ENCODE peak calls at places on chromosomes 5 and 9, in five cellular contexts. T, B, X, Q and W are unnamed samples.

GRCh38 chr9:129242971-129243561 is 65.0 kb upstream of the IER5L start:
- DNase-seq in T (peak), B (no peak), X (no peak), Q (no peak), W (no peak)

GRCh38 chr5:133830281-133830680 is 138.1 kb downstream of the C5orf15 start:
- DNase-seq in T (no peak), B (no peak), X (no peak), Q (no peak), W (no peak)

GRCh38 chr9:137545123-137545522 is 5.1 kb downstream of the PNPLA7 start:
- DNase-seq in T (peak), B (no peak), X (no peak), Q (no peak), W (no peak)

GRCh38 chr5:158013303-158013702 is 154.4 kb upstream of the CLINT1 start:
- DNase-seq in T (no peak), B (no peak), X (no peak), Q (no peak), W (no peak)

GRCh38 chr9:34507966-34508365 is 14.8 kb downstream of the ENHO start:
- DNase-seq in T (peak), B (no peak), X (no peak), Q (no peak), W (no peak)

GRCh38 chr5:111829701-111830100 is 72.7 kb upstream of the NREP start:
- DNase-seq in T (no peak), B (peak), X (no peak), Q (no peak), W (no peak)

GRCh38 chr5:136811551-136811950 is 446.2 kb upstream of the TRPC7 start:
- DNase-seq in T (no peak), B (peak), X (no peak), Q (no peak), W (no peak)

GRCh38 chr5:816176-816575 is 31.6 kb upstream of the ZDHHC11B start:
- DNase-seq in T (no peak), B (no peak), X (no peak), Q (no peak), W (no peak)

GRCh38 chr5:67730917-67731474 is 484.6 kb upstream of the PIK3R1 start:
- DNase-seq in T (no peak), B (no peak), X (no peak), Q (no peak), W (no peak)

GRCh38 chr9:77421506-77422265 is 226.4 kb downstream of the GNA14 start:
- DNase-seq in T (no peak), B (no peak), X (no peak), Q (no peak), W (no peak)

GRCh38 chr5:144191998-144192397 is 21.3 kb downstream of the KCTD16 start:
- DNase-seq in T (no peak), B (peak), X (no peak), Q (peak), W (no peak)

GRCh38 chr9:114250235-114250568 is 72.7 kb upstream of the ORM1 start:
- DNase-seq in T (peak), B (no peak), X (peak), Q (no peak), W (no peak)

GRCh38 chr9:8365466-8366160 is 566.0 kb upstream of the DMAC1 start:
- DNase-seq in T (no peak), B (no peak), X (no peak), Q (no peak), W (no peak)

GRCh38 chr5:179190851-179191505 is 130.8 kb downstream of the ZNF354C start:
- DNase-seq in T (peak), B (no peak), X (no peak), Q (no peak), W (no peak)

GRCh38 chr9:88537743-88538055 is 2.7 kb downstream of the NXNL2 start:
- DNase-seq in T (peak), B (peak), X (peak), Q (no peak), W (no peak)

GRCh38 chr9:134687556-134687955 is 46.0 kb downstream of the COL5A1 start:
- DNase-seq in T (peak), B (no peak), X (no peak), Q (no peak), W (no peak)

GRCh38 chr5:146680846-146681585 is 165.0 kb upstream of the GPR151 start:
- DNase-seq in T (no peak), B (no peak), X (no peak), Q (no peak), W (no peak)

GRCh38 chr5:95382843-95383242 is 8.3 kb upstream of the FAM81B start:
- DNase-seq in T (no peak), B (no peak), X (no peak), Q (no peak), W (no peak)

GRCh38 chr5:53113947-53114346 is 4.4 kb upstream of the MOCS2 start:
- DNase-seq in T (no peak), B (no peak), X (no peak), Q (no peak), W (no peak)

GRCh38 chr5:172775326-172776234 is 4.6 kb upstream of the DUSP1 start:
- DNase-seq in T (peak), B (peak), X (no peak), Q (no peak), W (no peak)

GRCh38 chr9:19720374-19720773 is 68.5 kb downstream of the SLC24A2 start:
- DNase-seq in T (no peak), B (peak), X (no peak), Q (no peak), W (no peak)

GRCh38 chr5:53478411-53479044 is 1.9 kb upstream of the FST start:
- DNase-seq in T (no peak), B (peak), X (no peak), Q (peak), W (peak)

GRCh38 chr9:121754655-121755436 is 103.4 kb downstream of the DAB2IP start:
- DNase-seq in T (no peak), B (no peak), X (no peak), Q (no peak), W (no peak)

GRCh38 chr5:169103586-169104174 is 197.3 kb downstream of the SLIT3 start:
- DNase-seq in T (no peak), B (no peak), X (no peak), Q (no peak), W (no peak)

GRCh38 chr9:73805111-73805510 is 653.4 kb downstream of the ANXA1 start:
- DNase-seq in T (no peak), B (no peak), X (no peak), Q (no peak), W (no peak)

GRCh38 chr5:135859656-135860055 is 25.2 kb downstream of the SLC25A48 start:
- DNase-seq in T (no peak), B (no peak), X (no peak), Q (no peak), W (no peak)

GRCh38 chr5:32312682-32313523 is at the start of gene MTMR12:
- DNase-seq in T (peak), B (peak), X (peak), Q (peak), W (peak)

GRCh38 chr5:9156282-9156681 is 389.6 kb downstream of the SEMA5A start:
- DNase-seq in T (no peak), B (peak), X (no peak), Q (peak), W (no peak)
- TF ChIP-seq CTCF in T (no peak), B (peak), X (no peak), Q (peak), W (peak)

GRCh38 chr5:93251347-93251746 is 329.7 kb downstream of the NR2F1-AS1 start:
- DNase-seq in T (no peak), B (peak), X (no peak), Q (no peak), W (no peak)

GRCh38 chr5:93247126-93247525 is 333.9 kb downstream of the NR2F1-AS1 start:
- DNase-seq in T (no peak), B (no peak), X (no peak), Q (no peak), W (no peak)

GRCh38 chr5:93249651-93250289 is 331.2 kb downstream of the NR2F1-AS1 start:
- DNase-seq in T (no peak), B (peak), X (no peak), Q (no peak), W (no peak)

GRCh38 chr5:93250431-93250830 is 330.6 kb downstream of the NR2F1-AS1 start:
- DNase-seq in T (no peak), B (no peak), X (no peak), Q (no peak), W (no peak)

DNA sequence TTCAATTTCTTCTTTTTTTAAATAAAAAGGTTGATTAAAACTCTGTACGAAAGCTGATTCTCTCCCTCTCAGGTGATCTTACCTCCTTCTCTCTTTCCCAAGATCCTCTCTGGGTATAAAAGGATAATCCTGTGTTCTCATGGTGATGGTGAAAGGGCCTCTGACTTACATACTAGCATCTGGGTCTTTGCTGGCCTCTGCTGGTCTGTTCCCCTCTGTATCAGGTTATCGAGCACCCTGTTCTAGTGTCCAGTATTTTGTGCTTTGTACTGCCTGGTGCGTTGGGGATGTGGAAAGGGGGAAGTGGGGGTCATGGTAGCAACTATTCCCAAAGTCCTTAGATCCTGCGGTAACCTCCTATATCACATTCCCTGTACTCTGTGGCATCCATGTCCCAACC is 328.9 kb downstream of the NR2F1-AS1 start:
- DNase-seq in T (no peak), B (no peak), X (no peak), Q (no peak), W (no peak)
- TF ChIP-seq CTCF in T (no peak), B (peak), X (no peak), Q (no peak), W (no peak)

GRCh38 chr5:88833371-88834107 is 49.4 kb downstream of the MEF2C start:
- DNase-seq in T (peak), B (no peak), X (peak), Q (no peak), W (no peak)
- TF ChIP-seq CTCF in T (no peak), B (no peak), X (no peak), Q (no peak), W (no peak)

DNA sequence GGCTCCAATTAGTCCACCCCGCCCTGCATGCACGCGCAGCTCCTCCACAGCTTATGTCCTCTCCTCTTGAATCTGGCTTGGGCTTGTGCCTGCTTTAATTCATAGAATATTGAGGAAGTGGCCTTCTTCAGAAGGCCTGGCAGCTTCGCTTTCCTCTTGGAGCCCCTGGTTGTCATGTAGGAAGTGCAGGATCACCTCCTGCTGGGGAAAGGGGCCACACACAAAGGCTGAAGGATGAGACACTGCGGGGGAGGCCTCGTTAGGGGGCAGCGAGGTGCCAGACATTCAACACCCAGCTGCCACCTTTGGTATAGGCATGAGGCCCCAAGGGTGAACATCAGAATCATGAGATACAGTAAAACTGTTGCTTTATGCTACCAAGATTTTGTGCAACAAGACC is 2.7 kb upstream of the CNOT6 start:
- DNase-seq in T (no peak), B (no peak), X (no peak), Q (no peak), W (no peak)
- TF ChIP-seq CTCF in T (no peak), B (no peak), X (no peak), Q (no peak), W (no peak)

GRCh38 chr9:98215821-98216220 is 23.4 kb upstream of the CORO2A start:
- DNase-seq in T (no peak), B (peak), X (no peak), Q (no peak), W (no peak)
- TF ChIP-seq CTCF in T (no peak), B (peak), X (no peak), Q (peak), W (no peak)

GRCh38 chr5:78295035-78295961 is 800 bp upstream of the AP3B1 start:
- DNase-seq in T (peak), B (peak), X (no peak), Q (peak), W (peak)
- TF ChIP-seq CTCF in T (no peak), B (peak), X (no peak), Q (peak), W (peak)

DNA sequence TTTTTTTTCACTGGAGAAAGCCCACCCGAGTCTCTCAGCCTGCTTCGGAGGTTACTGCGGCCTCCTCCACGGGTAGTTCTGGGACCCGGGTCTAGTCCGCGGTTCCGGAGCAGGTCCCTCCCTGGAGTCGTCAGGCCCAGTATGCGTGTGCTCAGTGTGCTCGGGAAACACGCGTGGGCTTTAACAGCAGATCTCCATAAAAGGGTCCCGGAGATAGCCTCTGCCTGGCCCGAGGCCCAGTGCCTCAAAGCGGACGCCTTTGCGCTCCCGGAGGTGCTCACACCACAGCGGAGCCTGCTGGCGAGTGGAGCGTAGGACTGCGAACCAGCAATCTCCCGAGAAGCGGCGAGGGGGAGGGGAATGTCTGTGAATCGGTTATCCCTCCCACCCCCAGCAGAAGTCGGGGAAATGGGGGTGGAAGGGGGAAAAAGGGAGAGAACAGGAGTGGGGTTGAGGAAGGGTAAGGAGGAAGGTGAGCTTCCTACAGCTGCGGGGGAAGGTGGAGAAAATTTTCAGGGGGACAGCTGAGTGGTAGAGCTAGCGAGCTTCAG is 28.7 kb downstream of the CDKN2A start:
- DNase-seq in T (peak), B (peak), X (no peak), Q (peak), W (peak)
- TF ChIP-seq CTCF in T (no peak), B (peak), X (no peak), Q (peak), W (no peak)

DNA sequence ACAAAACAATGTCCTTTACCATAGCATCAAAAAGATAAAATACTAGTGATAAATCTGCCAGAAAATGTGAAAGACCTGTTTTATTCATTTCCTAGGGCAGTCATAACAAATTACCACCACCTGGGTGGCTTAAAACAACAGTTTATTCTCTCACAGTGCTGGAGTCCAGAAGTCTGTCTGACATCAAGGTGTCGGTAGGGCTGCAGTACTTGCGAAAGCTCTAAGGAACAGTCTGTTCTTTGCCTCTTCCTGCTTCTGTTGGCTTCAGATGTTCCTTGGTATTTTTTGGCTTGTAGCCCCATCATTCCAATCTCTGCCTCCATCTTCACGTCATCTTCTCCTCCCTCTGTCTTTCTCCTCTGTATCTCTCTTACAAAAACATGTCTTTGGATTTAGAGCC is 51.0 kb downstream of the PTPDC1 start:
- DNase-seq in T (peak), B (no peak), X (no peak), Q (no peak), W (no peak)
- TF ChIP-seq CTCF in T (peak), B (no peak), X (no peak), Q (no peak), W (no peak)